ENCODE peak calls at places on chromosomes 11 and 22, in eight cellular contexts. X is amniotic stem cell; W is thoracic aorta; A is astrocyte of the cerebellum; F is activated CD8-positive, alpha-beta T cell treated with anti-CD3 and anti-CD28 coated beads, Interleukin-2, amount 10 ng/mL, durations not matched to agents 7 days and 5 days; R is CD8-positive, alpha-beta T cell; V is activated T-cell treated with anti-CD3 and anti-CD28 coated beads, Interleukin-2, amount 50 U/mL, for 48 hours; C is psoas muscle. U is an unnamed sample.

GRCh38 chr11:100827934-100828661 is 141.0 kb downstream of the ARHGAP42 start:
- DNase-seq in X (no peak), W (no peak), A (peak; percentile 89), F (no peak), R (no peak), V (no peak), C (no peak), U (peak; percentile 25)

GRCh38 chr11:64456509-64457320 is 97.8 kb downstream of the RPS6KA4 start:
- DNase-seq in X (no peak), W (no peak), A (no peak), F (no peak), R (no peak), V (no peak), C (no peak), U (no peak)

GRCh38 chr22:21837184-21837979 is 30.1 kb downstream of the MAPK1 start:
- DNase-seq in X (peak; percentile 36), W (no peak), A (peak; percentile 69), F (no peak), R (no peak), V (no peak), C (no peak), U (no peak)

GRCh38 chr11:64267207-64267945 is 16.0 kb downstream of the PLCB3 start:
- DNase-seq in X (no peak), W (no peak), A (no peak), F (no peak), R (no peak), V (no peak), C (peak; percentile 60), U (no peak)

GRCh38 chr11:120792306-120792705 is 231.6 kb upstream of the TBCEL start:
- DNase-seq in X (no peak), W (no peak), A (no peak), F (no peak), R (no peak), V (no peak), C (no peak), U (peak; percentile 7)

GRCh38 chr11:44310456-44311272 is 725 bp upstream of the ALX4 start:
- DNase-seq in X (no peak), W (no peak), A (no peak), F (no peak), R (no peak), V (no peak), C (no peak), U (no peak)

GRCh38 chr11:66302656-66303055 is 11.0 kb downstream of the TMEM151A start:
- DNase-seq in X (no peak), W (no peak), A (no peak), F (no peak), R (no peak), V (no peak), C (no peak), U (no peak)

GRCh38 chr11:10728779-10729472 is 22.1 kb upstream of the CTR9 start:
- DNase-seq in X (no peak), W (no peak), A (no peak), F (no peak), R (no peak), V (no peak), C (no peak), U (no peak)

GRCh38 chr11:65288706-65289536 is 25.7 kb upstream of the CDC42EP2 start:
- DNase-seq in X (no peak), W (no peak), A (no peak), F (no peak), R (no peak), V (no peak), C (peak; percentile 89), U (peak; percentile 24)

GRCh38 chr11:118938491-118939411 is 13.0 kb upstream of the BCL9L start:
- DNase-seq in X (no peak), W (no peak), A (peak; percentile 88), F (no peak), R (no peak), V (no peak), C (no peak), U (no peak)

GRCh38 chr11:116697011-116697410 is 75.8 kb downstream of the BUD13 start:
- DNase-seq in X (no peak), W (no peak), A (no peak), F (no peak), R (no peak), V (peak; percentile 14), C (no peak), U (no peak)

GRCh38 chr11:111386611-111387150 is 7.6 kb upstream of the POU2AF1 start:
- DNase-seq in X (no peak), W (no peak), A (no peak), F (no peak), R (no peak), V (no peak), C (no peak), U (no peak)

GRCh38 chr11:62337682-62338181 is 484 bp downstream of the ASRGL1 start:
- DNase-seq in X (no peak), W (no peak), A (no peak), F (no peak), R (peak; percentile 15), V (peak; percentile 35), C (peak; percentile 55), U (no peak)

GRCh38 chr11:119584193-119585037 is 144.6 kb downstream of the NECTIN1 start:
- DNase-seq in X (no peak), W (no peak), A (peak; percentile 79), F (no peak), R (no peak), V (no peak), C (peak; percentile 61), U (peak; percentile 88)

GRCh38 chr22:49052023-49052538 is 775.6 kb downstream of the BRD1 start:
- DNase-seq in X (no peak), W (no peak), A (no peak), F (peak; percentile 41), R (peak; percentile 25), V (peak; percentile 73), C (no peak), U (no peak)

GRCh38 chr22:40431021-40431420 is 60.6 kb downstream of the SGSM3 start:
- DNase-seq in X (no peak), W (no peak), A (no peak), F (no peak), R (no peak), V (no peak), C (no peak), U (no peak)

GRCh38 chr22:39234867-39235687 is 9.7 kb downstream of the PDGFB start:
- DNase-seq in X (no peak), W (no peak), A (no peak), F (no peak), R (no peak), V (no peak), C (peak; percentile 95), U (no peak)

GRCh38 chr11:32029721-32030120 is 61.2 kb upstream of the RCN1 start:
- DNase-seq in X (no peak), W (no peak), A (no peak), F (no peak), R (no peak), V (no peak), C (no peak), U (no peak)

GRCh38 chr11:27444801-27445215 is 27.8 kb downstream of the LGR4 start:
- DNase-seq in X (no peak), W (no peak), A (no peak), F (no peak), R (no peak), V (no peak), C (no peak), U (no peak)

GRCh38 chr11:19646921-19647320 is 65.7 kb upstream of the NAV2 start:
- DNase-seq in X (no peak), W (no peak), A (peak; percentile 97), F (no peak), R (no peak), V (no peak), C (no peak), U (no peak)

GRCh38 chr11:26276798-26277424 is 55.0 kb upstream of the ANO3 start:
- DNase-seq in X (no peak), W (no peak), A (peak; percentile 45), F (peak; percentile 56), R (peak; percentile 35), V (peak; percentile 60), C (no peak), U (peak; percentile 51)

GRCh38 chr11:134471341-134472187 is 59.5 kb upstream of the B3GAT1 start:
- DNase-seq in X (no peak), W (no peak), A (no peak), F (no peak), R (no peak), V (no peak), C (no peak), U (no peak)

GRCh38 chr22:44091021-44091721 is 67.1 kb downstream of the PARVB start:
- DNase-seq in X (no peak), W (no peak), A (no peak), F (peak; percentile 57), R (no peak), V (peak; percentile 43), C (peak; percentile 5), U (peak; percentile 68)

GRCh38 chr11:76648061-76648460 is 22.5 kb downstream of the LRRC32 start:
- DNase-seq in X (no peak), W (no peak), A (no peak), F (no peak), R (no peak), V (no peak), C (no peak), U (no peak)

GRCh38 chr11:116694017-116694725 is 78.6 kb downstream of the BUD13 start:
- DNase-seq in X (no peak), W (no peak), A (no peak), F (no peak), R (no peak), V (peak; percentile 12), C (no peak), U (no peak)

GRCh38 chr11:23399995-23400394 is 539.7 kb upstream of the CCDC179 start:
- DNase-seq in X (no peak), W (no peak), A (no peak), F (no peak), R (no peak), V (no peak), C (no peak), U (no peak)

GRCh38 chr11:69654660-69655478 is 13.9 kb downstream of the CCND1 start:
- DNase-seq in X (no peak), W (no peak), A (no peak), F (no peak), R (no peak), V (no peak), C (peak; percentile 38), U (no peak)